ENCODE peak calls at places on chromosomes 13 and 19, in nine cellular contexts. B, U, D, F, Y, M, L, E and J are unnamed samples.

GRCh38 chr13:112752211-112752610 is 62.4 kb downstream of the ATP11A start:
- DNase-seq in D (no peak), L (no peak), M (no peak), F (no peak), U (no peak), Y (no peak), B (no peak), E (no peak), J (no peak)

GRCh38 chr19:57816652-57817051 is 1.9 kb upstream of the ZNF552 start:
- DNase-seq in B (no peak), U (no peak), L (no peak), Y (no peak), F (peak; percentile 19), E (no peak), M (no peak), D (no peak), J (no peak)

GRCh38 chr19:30425885-30426838 is 54.0 kb downstream of the ZNF536 start:
- DNase-seq in F (no peak), U (no peak), M (no peak), L (no peak), E (no peak), B (no peak), D (no peak), Y (no peak), J (no peak)

GRCh38 chr13:57624565-57625435 is 6.7 kb upstream of the PCDH17 start:
- DNase-seq in Y (no peak), U (peak; percentile 49), F (peak; percentile 76), M (peak; percentile 78), D (peak; percentile 16), B (peak; percentile 53), E (peak; percentile 51), L (peak; percentile 71), J (peak; percentile 82)

GRCh38 chr13:109362606-109363005 is 423.8 kb downstream of the IRS2 start:
- DNase-seq in B (no peak), L (no peak), Y (no peak), D (no peak), U (no peak), M (no peak), F (no peak), E (no peak), J (no peak)

GRCh38 chr13:105153626-105154025 is 1381.8 kb downstream of the EFNB2 start:
- DNase-seq in L (no peak), F (peak; percentile 15), D (no peak), M (peak; percentile 42), B (no peak), U (no peak), E (no peak), Y (no peak), J (peak; percentile 3)

GRCh38 chr13:59211636-59212035 is 952.1 kb downstream of the DIAPH3 start:
- DNase-seq in E (no peak), M (no peak), U (no peak), B (no peak), D (no peak), L (no peak), F (no peak), Y (no peak), J (no peak)

GRCh38 chr19:33767898-33768413 is 28.7 kb upstream of the KCTD15 start:
- DNase-seq in F (peak; percentile 26), M (peak; percentile 19), U (peak; percentile 91), E (peak; percentile 42), Y (no peak), D (no peak), L (peak; percentile 15), B (no peak), J (no peak)

GRCh38 chr13:42612021-42612765 is 38.2 kb downstream of the TNFSF11 start:
- DNase-seq in U (no peak), B (no peak), M (no peak), F (peak; percentile 5), Y (no peak), D (no peak), E (no peak), L (peak; percentile 17), J (peak; percentile 61)

GRCh38 chr13:113210834-113211233 is 1.4 kb downstream of the CUL4A start:
- DNase-seq in M (no peak), F (no peak), L (no peak), Y (no peak), B (no peak), D (no peak), E (no peak), U (no peak), J (no peak)

GRCh38 chr19:21568816-21569496 is 63.6 kb downstream of the ZNF429 start:
- DNase-seq in B (peak; percentile 74), L (peak; percentile 67), M (peak; percentile 92), F (peak; percentile 95), E (no peak), D (peak; percentile 91), U (no peak), Y (peak; percentile 83), J (no peak)

GRCh38 chr19:55166530-55167268 is at the start of gene DNAAF3:
- DNase-seq in L (peak; percentile 99), B (peak; percentile 96), D (peak; percentile 98), M (peak; percentile 97), U (peak; percentile 98), E (peak; percentile 99), F (peak; percentile 98), Y (peak; percentile 95), J (peak; percentile 100)

GRCh38 chr19:21221653-21222052 is 79.8 kb downstream of the ZNF431 start:
- DNase-seq in Y (no peak), L (no peak), B (peak; percentile 34), M (no peak), D (no peak), E (no peak), U (no peak), F (peak; percentile 7), J (no peak)

GRCh38 chr13:94683426-94683825 is 28.9 kb downstream of the SOX21 start:
- DNase-seq in B (no peak), D (no peak), Y (no peak), U (no peak), E (no peak), F (no peak), L (no peak), M (no peak), J (no peak)

GRCh38 chr19:1299822-1300221 is 14.1 kb downstream of the EFNA2 start:
- DNase-seq in M (no peak), Y (no peak), U (no peak), L (no peak), D (no peak), F (no peak), E (no peak), B (no peak), J (no peak)

GRCh38 chr19:4473708-4474503 is 1.8 kb downstream of the HDGFL2 start:
- DNase-seq in M (no peak), L (no peak), D (peak; percentile 32), B (peak; percentile 8), Y (no peak), F (no peak), U (no peak), E (no peak), J (no peak)

GRCh38 chr13:47215741-47216140 is 318.9 kb upstream of the HTR2A start:
- DNase-seq in E (peak; percentile 1), B (peak; percentile 88), F (peak; percentile 94), U (no peak), L (peak; percentile 73), D (no peak), M (peak; percentile 81), Y (no peak), J (peak; percentile 67)

GRCh38 chr19:30146346-30146745 is 204.3 kb downstream of the URI1 start:
- DNase-seq in E (no peak), B (no peak), Y (no peak), F (no peak), M (no peak), U (no peak), L (no peak), D (no peak), J (no peak)

GRCh38 chr13:47213057-47213456 is 316.2 kb upstream of the HTR2A start:
- DNase-seq in Y (no peak), L (no peak), F (no peak), D (no peak), B (no peak), E (no peak), U (no peak), M (no peak), J (no peak)

GRCh38 chr19:17834350-17835181 is 13.2 kb downstream of the JAK3 start:
- DNase-seq in E (peak; percentile 35), U (peak; percentile 52), B (no peak), D (no peak), F (no peak), L (no peak), Y (no peak), M (no peak), J (no peak)
- TF ChIP-seq CTCF in E (no peak), U (no peak), B (no peak), D (no peak), F (no peak), L (no peak), Y (no peak), M (peak; percentile 13), J (peak; percentile 6)

GRCh38 chr13:72424059-72424458 is 303.4 kb downstream of the MZT1 start:
- DNase-seq in D (no peak), Y (no peak), F (no peak), E (no peak), U (no peak), M (no peak), B (no peak), L (no peak), J (no peak)
- TF ChIP-seq CTCF in D (no peak), Y (no peak), F (no peak), E (no peak), U (no peak), M (no peak), B (no peak), L (no peak), J (no peak)

DNA sequence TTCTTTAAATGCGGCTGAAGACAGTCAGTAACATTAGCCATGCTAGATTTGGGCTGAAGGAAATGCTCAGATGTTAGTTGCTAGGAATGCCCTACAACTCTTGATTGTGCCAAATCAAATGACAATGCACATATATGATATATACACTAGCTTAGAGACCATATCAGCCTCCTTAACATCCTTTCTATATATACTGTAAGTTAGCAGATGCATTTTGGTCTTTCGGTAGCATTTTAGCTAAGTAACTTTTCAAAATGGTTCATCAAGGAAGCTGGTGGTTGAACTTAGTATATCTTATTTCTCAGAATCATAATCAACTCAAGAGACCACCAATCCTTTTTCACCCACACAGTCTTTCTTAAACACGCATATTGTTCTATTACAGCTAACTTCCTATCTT is 14.1 kb upstream of the ENOX1 start:
- DNase-seq in E (no peak), L (no peak), B (no peak), M (no peak), D (no peak), Y (no peak), F (no peak), U (no peak), J (no peak)
- TF ChIP-seq CTCF in E (no peak), L (no peak), B (no peak), M (no peak), D (no peak), Y (no peak), F (no peak), U (no peak), J (no peak)

DNA sequence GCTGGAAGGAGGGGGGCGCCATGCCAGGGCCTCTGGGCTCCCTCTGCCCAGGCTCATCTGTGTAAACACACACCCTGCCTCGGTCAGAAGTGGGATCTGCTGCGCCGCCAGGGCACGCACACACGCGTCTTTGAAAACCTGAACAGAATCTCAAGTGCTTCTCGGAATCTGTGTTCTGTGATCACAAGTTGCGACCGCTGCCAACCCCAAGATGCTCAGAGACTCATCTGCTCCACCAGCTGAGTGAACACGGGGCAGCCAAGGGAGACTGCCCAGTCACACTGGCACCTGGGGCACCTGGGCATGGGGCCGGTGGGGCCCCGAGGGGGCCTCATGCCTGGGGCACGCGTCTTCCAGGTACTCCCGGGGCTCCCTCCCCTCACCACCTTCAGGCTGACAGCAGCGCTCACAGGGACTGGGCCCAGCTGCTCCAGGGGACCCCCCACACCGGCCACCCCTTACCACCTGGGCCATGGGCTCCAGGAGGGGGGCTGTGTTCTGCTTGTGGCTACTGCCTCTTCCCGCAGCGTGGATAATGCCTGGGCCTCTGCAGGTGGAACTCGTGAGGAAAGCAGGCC is 59.0 kb downstream of the KLF2 start:
- DNase-seq in M (no peak), Y (no peak), D (peak; percentile 91), B (no peak), E (no peak), L (no peak), F (no peak), U (no peak), J (peak; percentile 3)
- TF ChIP-seq CTCF in M (no peak), Y (no peak), D (no peak), B (no peak), E (no peak), L (no peak), F (no peak), U (peak; percentile 12), J (no peak)